ENCODE peak calls at places on chromosomes 6 and 20, in six cellular contexts. Z is OCI-LY7, T is esophagus squamous epithelium, K is mucosa of descending colon, L is colonic mucosa, V is hepatocyte. W is an unnamed sample.
A peak's percentile ranks its signal among the peaks of the same experiment; 100 is the strongest.

GRCh38 chr6:53627391-53628218 is 38.0 kb downstream of the KLHL31 start:
- DNase-seq in Z (no peak), T (no peak), K (no peak), L (no peak), V (no peak), W (no peak)

GRCh38 chr6:3297909-3298308 is 39.2 kb downstream of the PSMG4 start:
- DNase-seq in Z (no peak), T (no peak), K (no peak), L (no peak), V (no peak), W (no peak)

GRCh38 chr6:87241304-87241703 is 81.1 kb upstream of the SMIM8 start:
- DNase-seq in Z (no peak), T (no peak), K (no peak), L (no peak), V (no peak), W (no peak)

GRCh38 chr6:165889636-165890403 is 226.8 kb upstream of the PDE10A start:
- DNase-seq in Z (peak; percentile 25), T (no peak), K (peak; percentile 16), L (no peak), V (peak; percentile 67), W (no peak)

GRCh38 chr6:29968130-29968529 is 25.8 kb downstream of the HLA-A start:
- DNase-seq in Z (no peak), T (no peak), K (no peak), L (no peak), V (no peak), W (no peak)

GRCh38 chr6:125835221-125835744 is 44.5 kb downstream of the NCOA7 start:
- DNase-seq in Z (no peak), T (no peak), K (no peak), L (no peak), V (peak; percentile 31), W (no peak)

GRCh38 chr20:8661229-8662023 is 407.5 kb upstream of the PLCB4 start:
- DNase-seq in Z (peak; percentile 23), T (no peak), K (no peak), L (no peak), V (no peak), W (no peak)

GRCh38 chr6:95352064-95352463 is 225.3 kb upstream of the MANEA start:
- DNase-seq in Z (no peak), T (no peak), K (no peak), L (no peak), V (no peak), W (no peak)

GRCh38 chr6:128202169-128202765 is 301.4 kb upstream of the THEMIS start:
- DNase-seq in Z (no peak), T (no peak), K (no peak), L (no peak), V (no peak), W (no peak)

GRCh38 chr20:52311209-52311794 is 119.7 kb upstream of the ZFP64 start:
- DNase-seq in Z (no peak), T (no peak), K (no peak), L (no peak), V (no peak), W (no peak)

GRCh38 chr20:12287575-12287974 is 369.9 kb downstream of the BTBD3 start:
- DNase-seq in Z (no peak), T (no peak), K (no peak), L (no peak), V (peak; percentile 5), W (no peak)
- TF ChIP-seq CTCF in Z (no peak), T (no peak), K (no peak), L (no peak), V (peak; percentile 30), W (no peak)

GRCh38 chr6:145863396-145863795 is 48.8 kb upstream of the FBXO30 start:
- DNase-seq in Z (peak; percentile 31), T (no peak), K (no peak), L (no peak), V (no peak), W (no peak)

GRCh38 chr6:145866449-145867401 is 52.1 kb upstream of the FBXO30 start:
- DNase-seq in Z (peak; percentile 77), T (no peak), K (no peak), L (no peak), V (no peak), W (peak; percentile 51)

GRCh38 chr6:145865595-145865994 is 51.0 kb upstream of the FBXO30 start:
- DNase-seq in Z (peak; percentile 60), T (no peak), K (no peak), L (no peak), V (no peak), W (no peak)

GRCh38 chr6:145863988-145864616 is 49.5 kb upstream of the FBXO30 start:
- DNase-seq in Z (peak; percentile 75), T (no peak), K (no peak), L (no peak), V (no peak), W (no peak)

GRCh38 chr6:145865175-145865574 is 50.6 kb upstream of the FBXO30 start:
- DNase-seq in Z (peak; percentile 65), T (no peak), K (no peak), L (no peak), V (no peak), W (no peak)
- H3K4me3 ChIP-seq in Z (peak overlapping the region; percentile 58), T (no peak overlapping the region), K (no peak overlapping the region), L (no peak overlapping the region), V (no peak overlapping the region), W (no peak overlapping the region)

DNA sequence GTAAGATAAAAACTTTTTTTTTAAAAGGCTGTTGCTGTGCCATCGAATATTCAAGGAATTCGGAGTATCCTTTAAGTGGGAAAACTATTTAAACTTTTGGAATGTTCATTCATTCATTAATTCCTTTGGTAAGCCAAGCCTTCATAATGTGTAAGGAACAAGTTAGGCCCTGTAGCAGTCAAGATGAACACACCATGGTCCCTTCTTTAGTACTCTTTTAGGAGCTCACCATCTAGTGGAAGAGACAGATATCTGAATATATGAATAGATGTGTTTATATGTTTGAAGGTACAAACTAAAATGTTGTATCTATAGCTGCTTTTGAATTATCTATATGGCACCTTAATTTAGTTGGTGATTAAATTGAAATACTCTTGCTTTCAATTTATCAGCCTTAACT is 5.8 kb downstream of the SPO11 start:
- DNase-seq in Z (peak; percentile 52), T (no peak), K (no peak), L (no peak), V (no peak), W (no peak)
- TF ChIP-seq CTCF in Z (peak; percentile 74), T (no peak), K (no peak), L (no peak), V (peak; percentile 55), W (no peak)

DNA sequence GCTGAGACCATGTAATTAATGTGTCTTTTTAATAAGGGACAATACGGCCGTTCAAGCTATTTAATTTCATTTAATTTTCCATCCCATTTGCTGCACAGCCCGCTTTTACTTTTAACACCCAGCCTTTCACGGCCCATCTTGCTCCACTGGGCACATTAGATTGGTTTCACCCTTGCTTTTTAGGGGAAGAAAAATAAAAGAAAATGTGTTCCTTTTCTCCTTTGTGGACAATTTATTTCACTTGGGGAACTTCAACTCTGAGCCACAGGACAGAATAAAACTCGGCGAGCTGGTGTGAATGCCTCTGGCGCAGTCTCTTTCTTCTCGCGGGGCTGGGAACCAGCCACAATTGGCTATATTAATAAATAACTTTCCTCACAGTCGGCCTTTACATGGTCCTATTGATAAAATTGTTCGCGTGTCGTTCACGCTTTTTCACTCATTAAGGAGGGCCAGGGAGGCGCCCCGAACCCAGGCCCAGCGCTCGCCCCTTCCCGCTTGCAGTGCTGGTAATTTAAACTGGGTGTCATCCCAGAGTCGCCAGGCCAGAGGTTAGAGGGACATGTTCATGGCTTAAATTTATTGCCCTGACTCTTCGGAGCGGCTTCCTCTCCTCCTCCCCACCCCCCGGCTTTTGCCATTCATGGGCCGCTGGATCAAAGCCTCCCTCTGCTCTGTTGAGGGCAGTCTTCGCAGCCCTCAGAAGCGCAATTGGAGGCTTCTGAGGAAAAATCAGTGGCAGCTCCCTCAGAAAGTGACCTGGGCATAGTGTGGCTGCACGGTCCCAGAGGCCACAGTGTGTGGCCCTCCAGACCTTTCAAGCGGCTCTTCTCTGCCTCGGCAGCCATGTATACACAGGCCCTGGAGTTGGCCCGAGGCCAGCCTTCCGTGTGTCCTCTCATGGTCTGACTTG is 2.2 kb upstream of the PRDM13 start:
- DNase-seq in Z (no peak), T (no peak), K (no peak), L (no peak), V (no peak), W (no peak)
- H3K4me3 ChIP-seq in Z (no peak overlapping the region), T (no peak overlapping the region), K (no peak overlapping the region), L (peak overlapping the region; percentile 26), V (peak overlapping the region; percentile 20), W (no peak overlapping the region)

GRCh38 chr6:35192301-35192860 is 21.4 kb upstream of the SCUBE3 start:
- DNase-seq in Z (no peak), T (no peak), K (no peak), L (no peak), V (no peak), W (no peak)

GRCh38 chr6:35194390-35194789 is 19.4 kb upstream of the SCUBE3 start:
- DNase-seq in Z (no peak), T (no peak), K (no peak), L (no peak), V (no peak), W (no peak)

GRCh38 chr6:35191899-35192298 is 21.9 kb upstream of the SCUBE3 start:
- DNase-seq in Z (no peak), T (no peak), K (no peak), L (no peak), V (no peak), W (no peak)

GRCh38 chr6:35197196-35197595 is 16.6 kb upstream of the SCUBE3 start:
- DNase-seq in Z (no peak), T (no peak), K (no peak), L (no peak), V (no peak), W (no peak)

GRCh38 chr6:35195120-35195780 is 18.5 kb upstream of the SCUBE3 start:
- DNase-seq in Z (no peak), T (no peak), K (no peak), L (no peak), V (no peak), W (no peak)
- TF ChIP-seq CTCF in Z (no peak), T (no peak), K (no peak), L (no peak), V (no peak), W (no peak)

W was measured in GM12864.